ENCODE peak calls at places on chromosomes 12 and 14, in six cellular contexts. One of them, this sample, is unnamed.

GRCh38 chr14:77270361-77271112 is 469 bp downstream of the NGB start:
- DNase-seq in GM06990: no peak
- DNase-seq in fibroblast of mammary gland: no peak
- DNase-seq in thoracic aorta: no peak
- DNase-seq in fibroblast of pulmonary artery: no peak
- DNase-seq in IMR-90: no peak
- DNase-seq in this sample: peak; percentile 39

GRCh38 chr14:50718949-50719348 is 50.8 kb upstream of the SAV1 start:
- DNase-seq in GM06990: no peak
- DNase-seq in fibroblast of mammary gland: no peak
- DNase-seq in thoracic aorta: no peak
- DNase-seq in fibroblast of pulmonary artery: no peak
- DNase-seq in IMR-90: no peak
- DNase-seq in this sample: no peak

GRCh38 chr12:19055589-19055988 is 73.9 kb upstream of the PLEKHA5 start:
- DNase-seq in GM06990: no peak
- DNase-seq in fibroblast of mammary gland: no peak
- DNase-seq in thoracic aorta: no peak
- DNase-seq in fibroblast of pulmonary artery: no peak
- DNase-seq in IMR-90: no peak
- DNase-seq in this sample: no peak

GRCh38 chr12:62435337-62436163 is 31.1 kb upstream of the MON2 start:
- DNase-seq in GM06990: peak; percentile 25
- DNase-seq in fibroblast of mammary gland: peak; percentile 60
- DNase-seq in thoracic aorta: peak; percentile 9
- DNase-seq in fibroblast of pulmonary artery: peak; percentile 73
- DNase-seq in IMR-90: peak; percentile 63
- DNase-seq in this sample: peak; percentile 84

GRCh38 chr14:94099006-94099405 is 11.5 kb upstream of the IFI27 start:
- DNase-seq in GM06990: no peak
- DNase-seq in fibroblast of mammary gland: no peak
- DNase-seq in thoracic aorta: no peak
- DNase-seq in fibroblast of pulmonary artery: no peak
- DNase-seq in IMR-90: no peak
- DNase-seq in this sample: no peak

GRCh38 chr12:82299617-82300016 is 58.6 kb downstream of the CCDC59 start:
- DNase-seq in GM06990: no peak
- DNase-seq in fibroblast of mammary gland: peak; percentile 1
- DNase-seq in thoracic aorta: no peak
- DNase-seq in fibroblast of pulmonary artery: peak; percentile 38
- DNase-seq in IMR-90: no peak
- DNase-seq in this sample: no peak

GRCh38 chr14:58466459-58466858 is 38.9 kb downstream of the KIAA0586 start:
- DNase-seq in GM06990: no peak
- DNase-seq in fibroblast of mammary gland: no peak
- DNase-seq in thoracic aorta: no peak
- DNase-seq in fibroblast of pulmonary artery: no peak
- DNase-seq in IMR-90: no peak
- DNase-seq in this sample: no peak

GRCh38 chr14:61749264-61749663 is 13.0 kb upstream of the SNAPC1 start:
- DNase-seq in GM06990: no peak
- DNase-seq in fibroblast of mammary gland: peak; percentile 47
- DNase-seq in thoracic aorta: no peak
- DNase-seq in fibroblast of pulmonary artery: no peak
- DNase-seq in IMR-90: peak; percentile 37
- DNase-seq in this sample: no peak

GRCh38 chr12:49094104-49094948 is at the start of gene DHH:
- DNase-seq in GM06990: no peak
- DNase-seq in fibroblast of mammary gland: no peak
- DNase-seq in thoracic aorta: no peak
- DNase-seq in fibroblast of pulmonary artery: no peak
- DNase-seq in IMR-90: no peak
- DNase-seq in this sample: peak; percentile 83

GRCh38 chr12:91181053-91181452 is 1.6 kb downstream of the DCN start:
- DNase-seq in GM06990: no peak
- DNase-seq in fibroblast of mammary gland: peak; percentile 63
- DNase-seq in thoracic aorta: no peak
- DNase-seq in fibroblast of pulmonary artery: peak; percentile 68
- DNase-seq in IMR-90: peak; percentile 34
- DNase-seq in this sample: no peak
- H3K4me3 ChIP-seq in GM06990: no peak overlapping the region
- H3K4me3 ChIP-seq in fibroblast of mammary gland: peak overlapping the region; percentile 51
- H3K4me3 ChIP-seq in thoracic aorta: peak overlapping the region; percentile 45
- H3K4me3 ChIP-seq in fibroblast of pulmonary artery: peak overlapping the region; percentile 72
- H3K4me3 ChIP-seq in IMR-90: peak overlapping the region; percentile 94
- H3K4me3 ChIP-seq in this sample: no peak overlapping the region

GRCh38 chr12:11810962-11811361 is 161.5 kb downstream of the ETV6 start:
- DNase-seq in GM06990: no peak
- DNase-seq in fibroblast of mammary gland: no peak
- DNase-seq in thoracic aorta: no peak
- DNase-seq in fibroblast of pulmonary artery: no peak
- DNase-seq in IMR-90: no peak
- DNase-seq in this sample: no peak

GRCh38 chr12:11813422-11813813 is 163.9 kb downstream of the ETV6 start:
- DNase-seq in GM06990: no peak
- DNase-seq in fibroblast of mammary gland: no peak
- DNase-seq in thoracic aorta: no peak
- DNase-seq in fibroblast of pulmonary artery: no peak
- DNase-seq in IMR-90: no peak
- DNase-seq in this sample: peak; percentile 16

GRCh38 chr12:11815397-11815796 is 165.9 kb downstream of the ETV6 start:
- DNase-seq in GM06990: no peak
- DNase-seq in fibroblast of mammary gland: no peak
- DNase-seq in thoracic aorta: no peak
- DNase-seq in fibroblast of pulmonary artery: no peak
- DNase-seq in IMR-90: no peak
- DNase-seq in this sample: no peak

GRCh38 chr12:11814362-11814761 is 164.9 kb downstream of the ETV6 start:
- DNase-seq in GM06990: no peak
- DNase-seq in fibroblast of mammary gland: peak; percentile 74
- DNase-seq in thoracic aorta: no peak
- DNase-seq in fibroblast of pulmonary artery: peak; percentile 64
- DNase-seq in IMR-90: peak; percentile 89
- DNase-seq in this sample: no peak

DNA sequence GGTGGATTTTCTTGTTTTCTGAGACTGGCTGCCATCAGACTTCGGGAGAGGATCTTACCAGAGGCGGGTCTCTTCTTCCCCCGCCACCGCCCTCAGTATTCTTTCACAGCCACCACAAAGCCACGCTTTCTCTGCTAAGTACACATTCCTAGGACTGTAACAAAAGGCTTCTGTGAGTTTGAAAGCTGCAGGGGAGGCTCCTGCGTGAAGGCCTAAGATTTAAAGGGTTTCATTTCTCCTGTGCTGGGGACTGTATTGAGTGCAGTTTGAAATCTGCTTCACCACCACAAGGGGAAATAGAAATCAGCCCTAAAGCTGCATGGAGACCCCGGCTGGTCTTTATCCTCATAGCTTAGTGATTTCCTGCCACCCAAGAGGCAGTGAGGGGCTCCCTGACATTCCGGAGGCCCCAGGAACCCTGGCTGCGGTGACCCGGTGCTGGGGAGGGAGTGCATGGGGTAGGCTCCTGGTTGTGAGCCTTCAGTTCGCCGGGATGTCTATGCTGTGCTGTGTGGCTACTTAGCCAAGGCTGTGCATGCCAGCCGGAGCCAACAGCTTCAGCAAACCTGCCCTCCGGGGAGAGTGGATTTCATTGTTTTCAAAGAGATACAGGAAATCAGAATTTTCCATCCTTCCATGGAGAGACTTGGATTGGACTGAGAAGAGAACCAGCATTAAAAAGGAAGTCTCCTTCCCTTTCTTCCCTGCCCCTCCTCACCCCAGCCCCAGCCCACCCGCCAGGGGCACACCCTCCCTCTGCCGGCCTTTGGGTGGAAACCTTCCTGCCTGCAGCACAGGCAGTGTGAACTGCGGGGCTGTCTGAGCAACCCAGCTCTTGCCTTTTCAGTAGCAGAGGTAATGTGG is 163.3 kb downstream of the ETV6 start:
- DNase-seq in GM06990: peak; percentile 67
- DNase-seq in fibroblast of mammary gland: no peak
- DNase-seq in thoracic aorta: no peak
- DNase-seq in fibroblast of pulmonary artery: peak; percentile 33
- DNase-seq in IMR-90: peak; percentile 27
- DNase-seq in this sample: peak; percentile 89
- H3K4me3 ChIP-seq in GM06990: no peak overlapping the region
- H3K4me3 ChIP-seq in fibroblast of mammary gland: no peak overlapping the region
- H3K4me3 ChIP-seq in thoracic aorta: peak overlapping the region; percentile 68
- H3K4me3 ChIP-seq in fibroblast of pulmonary artery: no peak overlapping the region
- H3K4me3 ChIP-seq in IMR-90: no peak overlapping the region
- H3K4me3 ChIP-seq in this sample: peak overlapping the region; percentile 40

DNA sequence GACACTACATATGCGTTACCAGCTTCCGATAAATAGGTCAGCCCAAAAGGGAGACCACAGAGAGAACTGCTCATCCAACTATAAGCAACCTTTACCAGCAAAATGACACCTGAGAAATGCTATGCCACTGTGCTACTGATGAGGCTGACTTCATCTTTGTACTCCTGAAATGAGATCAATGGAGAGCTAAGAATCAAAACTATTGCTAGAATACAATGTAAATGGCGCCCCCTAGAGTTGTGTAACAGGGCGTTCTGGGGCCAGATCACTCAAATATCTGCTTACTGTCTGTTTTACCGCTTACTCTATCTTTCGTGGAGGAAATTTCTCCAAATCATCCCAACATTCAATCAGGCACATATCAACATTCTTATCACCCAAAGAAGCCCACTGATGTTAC is 4.6 kb downstream of the ZNF384 start:
- DNase-seq in GM06990: no peak
- DNase-seq in fibroblast of mammary gland: peak; percentile 47
- DNase-seq in thoracic aorta: no peak
- DNase-seq in fibroblast of pulmonary artery: peak; percentile 40
- DNase-seq in IMR-90: peak; percentile 16
- DNase-seq in this sample: peak; percentile 78
- H3K4me3 ChIP-seq in GM06990: no peak overlapping the region
- H3K4me3 ChIP-seq in fibroblast of mammary gland: no peak overlapping the region
- H3K4me3 ChIP-seq in thoracic aorta: no peak overlapping the region
- H3K4me3 ChIP-seq in fibroblast of pulmonary artery: no peak overlapping the region
- H3K4me3 ChIP-seq in IMR-90: no peak overlapping the region
- H3K4me3 ChIP-seq in this sample: no peak overlapping the region

DNA sequence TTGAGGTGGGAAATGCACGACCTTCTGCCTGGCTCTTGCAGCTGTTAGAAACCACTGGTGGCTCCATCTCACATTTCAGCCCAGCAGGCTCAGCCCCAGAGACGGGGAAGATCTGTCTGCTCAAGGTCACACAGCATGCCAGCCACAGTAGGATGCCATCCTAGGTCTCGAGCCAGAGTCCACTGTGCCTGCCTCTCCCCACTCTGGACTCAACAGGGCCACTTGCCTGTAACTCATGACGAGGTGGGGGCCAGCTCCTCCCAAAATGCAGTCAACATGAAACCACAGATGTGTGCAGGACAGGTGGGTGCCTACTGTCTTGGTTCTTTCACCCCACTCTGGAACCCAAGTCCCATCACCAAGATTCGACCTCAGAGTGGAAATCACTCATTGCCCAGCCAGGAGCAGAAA is 23.2 kb downstream of the BCL11B start:
- DNase-seq in GM06990: no peak
- DNase-seq in fibroblast of mammary gland: no peak
- DNase-seq in thoracic aorta: no peak
- DNase-seq in fibroblast of pulmonary artery: no peak
- DNase-seq in IMR-90: no peak
- DNase-seq in this sample: no peak
- H3K4me3 ChIP-seq in GM06990: no peak overlapping the region
- H3K4me3 ChIP-seq in fibroblast of mammary gland: no peak overlapping the region
- H3K4me3 ChIP-seq in thoracic aorta: no peak overlapping the region
- H3K4me3 ChIP-seq in fibroblast of pulmonary artery: no peak overlapping the region
- H3K4me3 ChIP-seq in IMR-90: no peak overlapping the region
- H3K4me3 ChIP-seq in this sample: no peak overlapping the region